ENCODE peak calls at places on chromosomes 5 and 9, in eight cellular contexts. One of them, this sample, is unnamed.

GRCh38 chr5:128472032-128472431 is 66.0 kb downstream of the FBN2 start:
- DNase-seq in aorta: no peak
- DNase-seq in T1000: no peak
- DNase-seq in activated naive CD8-positive, alpha-beta T cell treated with anti-CD3 and anti-CD28 coated beads, Interleukin-2, amount 50 U/mL, for 24 hours: no peak
- DNase-seq in fibroblast of gingiva: no peak
- DNase-seq in heart right ventricle: no peak
- DNase-seq in fibroblast of the aortic adventitia: no peak
- DNase-seq in AG20443: no peak
- DNase-seq in this sample: no peak

GRCh38 chr9:117013596-117013995 is 326.5 kb downstream of the TRIM32 start:
- DNase-seq in T1000: no peak
- DNase-seq in heart right ventricle: no peak
- DNase-seq in fibroblast of gingiva: no peak
- DNase-seq in fibroblast of the aortic adventitia: no peak
- DNase-seq in AG20443: no peak
- DNase-seq in aorta: no peak
- DNase-seq in activated naive CD8-positive, alpha-beta T cell treated with anti-CD3 and anti-CD28 coated beads, Interleukin-2, amount 50 U/mL, for 24 hours: no peak
- DNase-seq in this sample: no peak

GRCh38 chr9:1939926-1940368 is 75.2 kb upstream of the SMARCA2 start:
- DNase-seq in heart right ventricle: no peak
- DNase-seq in fibroblast of the aortic adventitia: peak
- DNase-seq in activated naive CD8-positive, alpha-beta T cell treated with anti-CD3 and anti-CD28 coated beads, Interleukin-2, amount 50 U/mL, for 24 hours: peak
- DNase-seq in aorta: no peak
- DNase-seq in T1000: no peak
- DNase-seq in fibroblast of gingiva: no peak
- DNase-seq in AG20443: peak
- DNase-seq in this sample: no peak

GRCh38 chr9:82560457-82560904 is 502.5 kb downstream of the RASEF start:
- DNase-seq in fibroblast of gingiva: no peak
- DNase-seq in activated naive CD8-positive, alpha-beta T cell treated with anti-CD3 and anti-CD28 coated beads, Interleukin-2, amount 50 U/mL, for 24 hours: no peak
- DNase-seq in AG20443: no peak
- DNase-seq in fibroblast of the aortic adventitia: no peak
- DNase-seq in heart right ventricle: no peak
- DNase-seq in aorta: no peak
- DNase-seq in T1000: no peak
- DNase-seq in this sample: no peak

GRCh38 chr9:13841801-13842462 is 472.0 kb downstream of the NFIB start:
- DNase-seq in AG20443: no peak
- DNase-seq in heart right ventricle: peak
- DNase-seq in fibroblast of gingiva: no peak
- DNase-seq in activated naive CD8-positive, alpha-beta T cell treated with anti-CD3 and anti-CD28 coated beads, Interleukin-2, amount 50 U/mL, for 24 hours: no peak
- DNase-seq in aorta: no peak
- DNase-seq in T1000: no peak
- DNase-seq in fibroblast of the aortic adventitia: peak
- DNase-seq in this sample: no peak

GRCh38 chr5:360277-361027 is 38.9 kb downstream of the AHRR start:
- DNase-seq in heart right ventricle: no peak
- DNase-seq in T1000: no peak
- DNase-seq in activated naive CD8-positive, alpha-beta T cell treated with anti-CD3 and anti-CD28 coated beads, Interleukin-2, amount 50 U/mL, for 24 hours: no peak
- DNase-seq in aorta: no peak
- DNase-seq in AG20443: no peak
- DNase-seq in fibroblast of the aortic adventitia: no peak
- DNase-seq in fibroblast of gingiva: no peak
- DNase-seq in this sample: no peak

GRCh38 chr9:88710449-88710848 is 175.5 kb downstream of the NXNL2 start:
- DNase-seq in T1000: no peak
- DNase-seq in activated naive CD8-positive, alpha-beta T cell treated with anti-CD3 and anti-CD28 coated beads, Interleukin-2, amount 50 U/mL, for 24 hours: no peak
- DNase-seq in AG20443: peak
- DNase-seq in aorta: no peak
- DNase-seq in fibroblast of the aortic adventitia: no peak
- DNase-seq in fibroblast of gingiva: no peak
- DNase-seq in heart right ventricle: no peak
- DNase-seq in this sample: no peak

GRCh38 chr9:93826209-93826608 is 128.9 kb downstream of the BARX1 start:
- DNase-seq in fibroblast of gingiva: no peak
- DNase-seq in T1000: no peak
- DNase-seq in heart right ventricle: no peak
- DNase-seq in AG20443: peak
- DNase-seq in activated naive CD8-positive, alpha-beta T cell treated with anti-CD3 and anti-CD28 coated beads, Interleukin-2, amount 50 U/mL, for 24 hours: peak
- DNase-seq in fibroblast of the aortic adventitia: no peak
- DNase-seq in aorta: no peak
- DNase-seq in this sample: no peak

GRCh38 chr5:68953885-68954617 is 139.8 kb upstream of the SLC30A5 start:
- DNase-seq in fibroblast of the aortic adventitia: peak
- DNase-seq in heart right ventricle: no peak
- DNase-seq in T1000: no peak
- DNase-seq in fibroblast of gingiva: peak
- DNase-seq in AG20443: peak
- DNase-seq in activated naive CD8-positive, alpha-beta T cell treated with anti-CD3 and anti-CD28 coated beads, Interleukin-2, amount 50 U/mL, for 24 hours: no peak
- DNase-seq in aorta: no peak
- DNase-seq in this sample: peak

GRCh38 chr9:11016081-11016480 is 403.3 kb upstream of the PTPRD start:
- DNase-seq in AG20443: no peak
- DNase-seq in fibroblast of the aortic adventitia: no peak
- DNase-seq in activated naive CD8-positive, alpha-beta T cell treated with anti-CD3 and anti-CD28 coated beads, Interleukin-2, amount 50 U/mL, for 24 hours: no peak
- DNase-seq in T1000: no peak
- DNase-seq in heart right ventricle: no peak
- DNase-seq in fibroblast of gingiva: no peak
- DNase-seq in aorta: no peak
- DNase-seq in this sample: no peak

GRCh38 chr9:86333651-86334050 is 20.6 kb downstream of the TUT7 start:
- DNase-seq in fibroblast of gingiva: no peak
- DNase-seq in heart right ventricle: no peak
- DNase-seq in activated naive CD8-positive, alpha-beta T cell treated with anti-CD3 and anti-CD28 coated beads, Interleukin-2, amount 50 U/mL, for 24 hours: no peak
- DNase-seq in fibroblast of the aortic adventitia: no peak
- DNase-seq in T1000: no peak
- DNase-seq in AG20443: no peak
- DNase-seq in aorta: no peak
- DNase-seq in this sample: no peak

GRCh38 chr5:179799644-179799973 is 5.8 kb downstream of the LTC4S start:
- DNase-seq in heart right ventricle: no peak
- DNase-seq in AG20443: no peak
- DNase-seq in fibroblast of the aortic adventitia: no peak
- DNase-seq in aorta: no peak
- DNase-seq in fibroblast of gingiva: no peak
- DNase-seq in activated naive CD8-positive, alpha-beta T cell treated with anti-CD3 and anti-CD28 coated beads, Interleukin-2, amount 50 U/mL, for 24 hours: no peak
- DNase-seq in T1000: no peak
- DNase-seq in this sample: no peak

GRCh38 chr9:10127867-10128266 is 484.9 kb downstream of the PTPRD start:
- DNase-seq in activated naive CD8-positive, alpha-beta T cell treated with anti-CD3 and anti-CD28 coated beads, Interleukin-2, amount 50 U/mL, for 24 hours: no peak
- DNase-seq in fibroblast of gingiva: no peak
- DNase-seq in aorta: no peak
- DNase-seq in AG20443: no peak
- DNase-seq in fibroblast of the aortic adventitia: peak
- DNase-seq in heart right ventricle: no peak
- DNase-seq in T1000: no peak
- DNase-seq in this sample: no peak

GRCh38 chr9:13596383-13596970 is 317.0 kb upstream of the MPDZ start:
- DNase-seq in T1000: no peak
- DNase-seq in fibroblast of the aortic adventitia: no peak
- DNase-seq in heart right ventricle: no peak
- DNase-seq in AG20443: no peak
- DNase-seq in aorta: no peak
- DNase-seq in fibroblast of gingiva: no peak
- DNase-seq in activated naive CD8-positive, alpha-beta T cell treated with anti-CD3 and anti-CD28 coated beads, Interleukin-2, amount 50 U/mL, for 24 hours: no peak
- DNase-seq in this sample: no peak

GRCh38 chr5:101717729-101718128 is 578.4 kb downstream of the SLCO4C1 start:
- DNase-seq in activated naive CD8-positive, alpha-beta T cell treated with anti-CD3 and anti-CD28 coated beads, Interleukin-2, amount 50 U/mL, for 24 hours: no peak
- DNase-seq in heart right ventricle: no peak
- DNase-seq in fibroblast of the aortic adventitia: no peak
- DNase-seq in AG20443: no peak
- DNase-seq in fibroblast of gingiva: no peak
- DNase-seq in aorta: no peak
- DNase-seq in T1000: no peak
- DNase-seq in this sample: no peak

GRCh38 chr5:173669483-173669882 is 53.0 kb upstream of the BOD1 start:
- DNase-seq in heart right ventricle: no peak
- DNase-seq in AG20443: no peak
- DNase-seq in fibroblast of gingiva: no peak
- DNase-seq in aorta: no peak
- DNase-seq in activated naive CD8-positive, alpha-beta T cell treated with anti-CD3 and anti-CD28 coated beads, Interleukin-2, amount 50 U/mL, for 24 hours: no peak
- DNase-seq in fibroblast of the aortic adventitia: no peak
- DNase-seq in T1000: no peak
- DNase-seq in this sample: no peak

GRCh38 chr9:100428871-100429654 is 2.1 kb downstream of the MSANTD3 start:
- DNase-seq in aorta: no peak
- DNase-seq in fibroblast of gingiva: peak
- DNase-seq in heart right ventricle: no peak
- DNase-seq in fibroblast of the aortic adventitia: peak
- DNase-seq in AG20443: peak
- DNase-seq in activated naive CD8-positive, alpha-beta T cell treated with anti-CD3 and anti-CD28 coated beads, Interleukin-2, amount 50 U/mL, for 24 hours: no peak
- DNase-seq in T1000: peak
- DNase-seq in this sample: peak

This sample was measured in hepatic stellate cell.